ENCODE peak calls at places on chromosome 17, in four cellular contexts. D, F, Z and T are unnamed samples.
A peak's percentile ranks its signal among the peaks of the same experiment; 100 is the strongest.

GRCh38 chr17:77555110-77555509 is 403.4 kb upstream of the TNRC6C start:
- DNase-seq in D (no peak), F (no peak), Z (no peak), T (no peak)

GRCh38 chr17:43042025-43042424 is 17.0 kb downstream of the RND2 start:
- DNase-seq in D (no peak), F (no peak), Z (no peak), T (peak; percentile 26)

GRCh38 chr17:40952675-40953074 is 14.1 kb downstream of the KRT39 start:
- DNase-seq in D (no peak), F (no peak), Z (no peak), T (no peak)

GRCh38 chr17:67413399-67413798 is 36.3 kb downstream of the PITPNC1 start:
- DNase-seq in D (no peak), F (no peak), Z (no peak), T (no peak)

GRCh38 chr17:75683467-75684041 is 16.4 kb downstream of the SAP30BP start:
- DNase-seq in D (no peak), F (no peak), Z (no peak), T (no peak)

GRCh38 chr17:14203392-14203791 is 33.3 kb downstream of the CDRT15 start:
- DNase-seq in D (no peak), F (no peak), Z (no peak), T (no peak)

GRCh38 chr17:4161179-4161559 is 18.2 kb downstream of the CYB5D2 start:
- DNase-seq in D (peak; percentile 78), F (no peak), Z (no peak), T (no peak)

GRCh38 chr17:82444941-82445521 is 5.5 kb downstream of the CYBC1 start:
- DNase-seq in D (peak; percentile 56), F (no peak), Z (no peak), T (no peak)

GRCh38 chr17:81512984-81513668 is 527 bp upstream of the ACTG1 start:
- DNase-seq in D (peak; percentile 75), F (peak; percentile 80), Z (peak; percentile 61), T (peak; percentile 67)

GRCh38 chr17:17342242-17342945 is 39.2 kb downstream of the NT5M start:
- DNase-seq in D (no peak), F (no peak), Z (no peak), T (no peak)

GRCh38 chr17:81423698-81424071 is 28.4 kb downstream of the BAHCC1 start:
- DNase-seq in D (no peak), F (no peak), Z (no peak), T (no peak)

GRCh38 chr17:2076461-2076984 is 21.6 kb downstream of the HIC1 start:
- DNase-seq in D (no peak), F (no peak), Z (no peak), T (no peak)

GRCh38 chr17:48376926-48377325 is 53.1 kb downstream of the SKAP1 start:
- DNase-seq in D (no peak), F (no peak), Z (no peak), T (no peak)

GRCh38 chr17:19002805-19003542 is 1.6 kb downstream of the FAM83G start:
- DNase-seq in D (no peak), F (no peak), Z (no peak), T (no peak)

GRCh38 chr17:19003543-19003965 is 1.0 kb downstream of the FAM83G start:
- DNase-seq in D (no peak), F (no peak), Z (no peak), T (no peak)

GRCh38 chr17:19004601-19005441 is at the start of gene FAM83G:
- DNase-seq in D (peak; percentile 85), F (peak; percentile 92), Z (peak; percentile 36), T (peak; percentile 45)

GRCh38 chr17:19005442-19005773 is 844 bp upstream of the FAM83G start:
- DNase-seq in D (no peak), F (no peak), Z (no peak), T (no peak)

GRCh38 chr17:19003966-19004600 is 481 bp downstream of the FAM83G start:
- DNase-seq in D (peak; percentile 42), F (peak; percentile 75), Z (no peak), T (peak; percentile 25)
- TF ChIP-seq POLR2A in D (no peak), F (peak; percentile 59), Z (no peak), T (no peak)

DNA sequence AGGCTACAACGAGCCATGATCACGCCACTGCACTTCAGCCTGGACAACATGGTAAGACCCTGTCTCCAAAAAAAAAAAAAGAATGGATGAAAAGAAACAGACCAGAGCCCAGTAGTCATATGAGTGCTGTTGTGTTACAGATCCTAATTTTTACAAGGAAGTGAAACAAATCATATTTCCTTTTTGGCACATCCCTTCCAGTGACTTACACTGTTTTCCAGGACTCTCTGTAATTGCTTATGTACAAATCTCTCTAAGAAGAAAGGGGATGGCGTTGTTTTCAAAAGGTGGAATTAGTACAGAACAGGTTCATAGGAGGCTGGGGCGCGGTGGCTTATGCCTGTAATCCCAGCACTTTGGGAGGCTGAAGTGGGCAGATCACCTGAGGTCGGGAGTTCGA is 19.8 kb upstream of the ZNF594 start:
- DNase-seq in D (no peak), F (no peak), Z (no peak), T (no peak)
- H3K4me1 ChIP-seq in D (no peaks in the 10 kb centered on the region), F (no peaks in the 10 kb centered on the region), Z (no peaks in the 10 kb centered on the region), T (no peaks in the 10 kb centered on the region)

GRCh38 chr17:59368218-59368857 is 36.9 kb downstream of the YPEL2 start:
- DNase-seq in D (no peak), F (no peak), Z (no peak), T (no peak)
- H3K27ac ChIP-seq in D (peak overlapping the region; percentile 47), F (peak overlapping the region; percentile 93), Z (peak overlapping the region; percentile 92), T (peak overlapping the region; percentile 82)

DNA sequence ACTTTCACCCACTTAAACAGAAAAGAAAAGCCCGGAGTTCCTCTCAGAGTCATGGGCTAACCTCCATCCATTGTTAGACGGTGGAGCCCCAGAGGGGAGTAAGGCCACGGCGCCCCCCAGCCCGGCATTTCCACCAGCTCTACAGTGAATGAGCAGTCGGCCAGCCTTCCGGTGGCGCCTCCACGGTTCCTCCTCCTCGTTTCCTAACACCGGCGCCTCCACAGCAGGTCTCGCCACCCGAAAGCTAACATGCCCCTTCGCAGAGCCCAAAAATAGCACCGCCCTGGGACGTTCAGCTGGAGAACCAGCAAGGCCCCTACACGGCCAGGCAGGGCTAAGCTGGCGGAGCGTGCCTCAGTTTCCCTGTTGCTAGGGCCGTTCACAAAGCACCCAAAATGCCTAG is 858 bp downstream of the MMD start:
- DNase-seq in D (peak; percentile 55), F (peak; percentile 57), Z (peak; percentile 51), T (peak; percentile 39)
- TF ChIP-seq POLR2A in D (no peak), F (no peak), Z (no peak), T (no peak)

DNA sequence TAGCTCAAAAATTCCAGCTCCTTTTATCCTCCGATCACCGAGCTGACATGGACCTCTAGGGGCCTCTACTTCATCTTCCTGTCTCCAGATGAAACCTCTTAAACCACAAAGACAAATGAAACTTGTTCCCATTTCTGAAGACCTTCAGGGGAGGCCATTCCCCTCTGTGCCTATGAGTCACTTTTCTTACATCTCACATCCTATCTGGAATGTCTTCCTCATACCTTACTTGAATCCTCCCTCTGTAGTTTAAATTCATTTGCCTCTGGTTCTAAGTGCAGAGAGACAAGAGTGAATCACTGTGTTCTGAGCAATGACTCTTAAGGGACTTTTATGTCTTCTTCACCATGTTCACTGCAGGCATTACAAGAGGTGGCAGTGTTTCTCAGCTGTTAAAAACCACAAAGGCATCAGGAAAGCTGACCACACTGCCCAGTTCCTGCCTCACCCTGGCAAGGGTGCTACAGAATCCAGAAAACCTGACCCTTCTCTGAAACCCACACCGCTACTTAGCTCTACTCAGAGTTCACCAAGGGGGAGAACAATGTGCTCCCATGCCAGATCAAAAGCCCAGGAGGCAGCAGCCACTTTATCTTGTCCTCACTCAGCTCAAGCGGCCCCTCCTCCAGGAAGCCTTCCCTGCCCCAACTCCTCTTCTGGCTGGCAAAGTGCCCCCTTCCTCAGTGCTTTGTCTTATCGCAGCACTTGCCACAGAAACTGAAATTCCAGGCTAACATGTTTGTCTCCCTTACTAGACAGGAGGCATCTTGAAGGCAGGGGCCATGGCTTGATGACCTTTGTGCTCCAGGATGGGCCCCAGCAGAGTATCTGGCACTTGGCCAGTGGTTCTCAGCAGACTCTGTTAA is 6.4 kb downstream of the CUEDC1 start:
- DNase-seq in D (peak; percentile 51), F (no peak), Z (no peak), T (no peak)
- H3K4me1 ChIP-seq in D (peaks cover 93% of the 10 kb centered on the region), F (peaks cover 52% of the 10 kb centered on the region), Z (peaks cover 59% of the 10 kb centered on the region), T (peaks cover 17% of the 10 kb centered on the region)

DNA sequence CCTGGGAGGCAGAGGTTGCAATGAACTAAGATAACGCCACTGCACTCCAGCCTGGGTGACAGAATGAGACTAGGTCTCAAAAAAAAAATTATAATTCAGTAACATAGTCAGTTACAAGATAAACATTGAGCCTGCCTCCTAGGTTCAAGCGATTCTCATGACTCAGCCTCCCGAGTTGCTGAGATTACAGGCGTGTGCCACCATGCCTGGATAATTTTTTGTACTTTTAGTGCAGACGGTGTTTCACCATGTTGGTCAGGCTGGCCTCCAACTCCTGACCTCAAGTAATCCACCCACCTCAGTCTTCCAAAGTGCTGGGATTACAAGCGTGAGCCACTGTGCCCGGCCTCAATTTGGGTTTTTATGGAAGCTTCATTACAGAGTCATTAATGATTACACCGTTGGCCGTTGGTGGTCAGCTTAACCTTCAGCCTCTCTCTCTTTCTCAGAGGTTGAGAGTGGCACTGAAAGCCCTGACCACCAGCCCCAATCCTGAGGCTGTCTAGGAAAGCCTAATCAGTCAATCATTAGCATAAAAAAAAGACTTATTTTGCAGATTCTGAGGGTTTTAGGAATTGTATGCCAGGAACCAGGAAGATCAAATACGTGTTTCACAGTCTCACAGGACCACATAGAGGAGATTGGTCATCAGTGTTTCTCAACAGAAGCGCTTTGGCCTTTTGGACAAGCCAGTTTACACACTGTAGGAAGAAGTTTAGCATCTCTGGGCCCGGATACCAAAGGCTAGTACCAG is 1.3 kb upstream of the LRRC37A3 start:
- DNase-seq in D (peak; percentile 17), F (no peak), Z (no peak), T (no peak)
- H3K27ac ChIP-seq in D (no peak overlapping the region), F (no peak overlapping the region), Z (no peak overlapping the region), T (no peak overlapping the region)

GRCh38 chr17:6711081-6711674 is 2.0 kb downstream of the SLC13A5 start:
- DNase-seq in D (peak; percentile 67), F (no peak), Z (no peak), T (peak; percentile 70)
- TF ChIP-seq POLR2A in D (no peak), F (no peak), Z (no peak), T (no peak)

GRCh38 chr17:50060951-50061712 is 5.2 kb downstream of the ITGA3 start:
- DNase-seq in D (peak; percentile 89), F (peak; percentile 73), Z (peak; percentile 91), T (peak; percentile 79)

GRCh38 chr17:50059759-50060273 is 3.9 kb downstream of the ITGA3 start:
- DNase-seq in D (peak; percentile 63), F (no peak), Z (no peak), T (no peak)

GRCh38 chr17:50058296-50058945 is 2.5 kb downstream of the ITGA3 start:
- DNase-seq in D (no peak), F (no peak), Z (no peak), T (peak; percentile 54)

GRCh38 chr17:50057521-50057991 is 1.6 kb downstream of the ITGA3 start:
- DNase-seq in D (no peak), F (peak; percentile 79), Z (no peak), T (no peak)

DNA sequence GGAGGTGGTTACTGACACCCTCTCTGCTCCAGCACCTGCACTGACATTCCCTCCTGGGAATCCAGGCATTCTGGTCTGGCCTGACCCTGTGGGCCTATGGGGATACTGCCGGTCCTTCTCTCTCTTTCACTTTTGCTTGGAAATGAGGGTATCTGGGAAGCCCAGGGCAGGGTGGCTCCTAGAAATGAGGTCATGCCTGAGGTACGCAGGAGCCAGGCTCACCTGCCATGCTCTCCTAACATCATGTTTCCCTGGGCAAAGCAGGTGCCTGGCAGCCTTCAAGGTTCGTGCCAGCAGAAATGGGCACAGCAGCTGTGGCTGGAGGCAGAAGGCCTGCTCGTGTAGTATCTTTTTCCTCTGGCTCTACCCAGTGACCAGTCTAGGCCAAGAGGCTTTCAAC is 3.3 kb downstream of the ITGA3 start:
- DNase-seq in D (no peak), F (no peak), Z (no peak), T (no peak)
- H3K4me1 ChIP-seq in D (peaks cover 85% of the 10 kb centered on the region), F (peaks cover 84% of the 10 kb centered on the region), Z (peaks cover 43% of the 10 kb centered on the region), T (peaks cover 49% of the 10 kb centered on the region)

GRCh38 chr17:5238333-5238732 is 3.7 kb upstream of the SCIMP start:
- DNase-seq in D (no peak), F (no peak), Z (no peak), T (no peak)
- H3K27ac ChIP-seq in D (no peak overlapping the region), F (no peak overlapping the region), Z (no peak overlapping the region), T (no peak overlapping the region)